ENCODE peak calls at places on chromosome 1, in seven cellular contexts. One of them, this sample, is unnamed.

GRCh38 chr1:205630241-205630640 is 1.6 kb downstream of the ELK4 start:
- DNase-seq in ovary: no peak
- DNase-seq in body of pancreas: no peak
- DNase-seq in naive thymus-derived CD4-positive, alpha-beta T cell: no peak
- DNase-seq in aorta: no peak
- DNase-seq in fibroblast of lung: peak; percentile 53
- DNase-seq in psoas muscle: no peak
- DNase-seq in this sample: peak; percentile 47

GRCh38 chr1:180165509-180166435 is 11.1 kb downstream of the QSOX1 start:
- DNase-seq in fibroblast of lung: no peak
- DNase-seq in naive thymus-derived CD4-positive, alpha-beta T cell: no peak
- DNase-seq in psoas muscle: no peak
- DNase-seq in body of pancreas: peak; percentile 30
- DNase-seq in ovary: no peak
- DNase-seq in aorta: no peak
- DNase-seq in this sample: no peak

GRCh38 chr1:7388488-7389185 is 382.5 kb upstream of the VAMP3 start:
- DNase-seq in naive thymus-derived CD4-positive, alpha-beta T cell: no peak
- DNase-seq in psoas muscle: no peak
- DNase-seq in ovary: peak; percentile 54
- DNase-seq in body of pancreas: no peak
- DNase-seq in aorta: peak; percentile 84
- DNase-seq in fibroblast of lung: peak; percentile 22
- DNase-seq in this sample: peak; percentile 14

GRCh38 chr1:165496493-165496892 is 47.3 kb upstream of the LRRC52 start:
- DNase-seq in psoas muscle: no peak
- DNase-seq in ovary: no peak
- DNase-seq in fibroblast of lung: no peak
- DNase-seq in body of pancreas: no peak
- DNase-seq in aorta: no peak
- DNase-seq in naive thymus-derived CD4-positive, alpha-beta T cell: no peak
- DNase-seq in this sample: peak; percentile 29

GRCh38 chr1:224054012-224054411 is 59.9 kb upstream of the FBXO28 start:
- DNase-seq in aorta: no peak
- DNase-seq in psoas muscle: no peak
- DNase-seq in naive thymus-derived CD4-positive, alpha-beta T cell: no peak
- DNase-seq in ovary: no peak
- DNase-seq in fibroblast of lung: no peak
- DNase-seq in body of pancreas: no peak
- DNase-seq in this sample: no peak

GRCh38 chr1:24186993-24187790 is at the start of gene IFNLR1:
- DNase-seq in psoas muscle: peak; percentile 41
- DNase-seq in ovary: peak; percentile 69
- DNase-seq in aorta: peak; percentile 77
- DNase-seq in naive thymus-derived CD4-positive, alpha-beta T cell: peak; percentile 68
- DNase-seq in body of pancreas: peak; percentile 89
- DNase-seq in fibroblast of lung: no peak
- DNase-seq in this sample: peak; percentile 83

GRCh38 chr1:216778763-216779162 is 55.5 kb upstream of the ESRRG start:
- DNase-seq in aorta: no peak
- DNase-seq in psoas muscle: no peak
- DNase-seq in body of pancreas: no peak
- DNase-seq in naive thymus-derived CD4-positive, alpha-beta T cell: no peak
- DNase-seq in fibroblast of lung: no peak
- DNase-seq in ovary: no peak
- DNase-seq in this sample: no peak

GRCh38 chr1:157050836-157051235 is 5.3 kb upstream of the ARHGEF11 start:
- DNase-seq in fibroblast of lung: no peak
- DNase-seq in psoas muscle: no peak
- DNase-seq in naive thymus-derived CD4-positive, alpha-beta T cell: no peak
- DNase-seq in ovary: no peak
- DNase-seq in aorta: no peak
- DNase-seq in body of pancreas: no peak
- DNase-seq in this sample: no peak

GRCh38 chr1:186514367-186514766 is 53.5 kb upstream of the PDC start:
- DNase-seq in ovary: no peak
- DNase-seq in aorta: no peak
- DNase-seq in fibroblast of lung: no peak
- DNase-seq in naive thymus-derived CD4-positive, alpha-beta T cell: no peak
- DNase-seq in body of pancreas: no peak
- DNase-seq in psoas muscle: no peak
- DNase-seq in this sample: no peak

GRCh38 chr1:208652300-208653160 is 408.3 kb upstream of the PLXNA2 start:
- DNase-seq in ovary: peak; percentile 28
- DNase-seq in fibroblast of lung: peak; percentile 81
- DNase-seq in body of pancreas: peak; percentile 65
- DNase-seq in aorta: no peak
- DNase-seq in naive thymus-derived CD4-positive, alpha-beta T cell: no peak
- DNase-seq in psoas muscle: peak; percentile 16
- DNase-seq in this sample: peak; percentile 79

GRCh38 chr1:86914635-86914997 is at the start of gene HS2ST1:
- DNase-seq in ovary: no peak
- DNase-seq in naive thymus-derived CD4-positive, alpha-beta T cell: no peak
- DNase-seq in body of pancreas: no peak
- DNase-seq in aorta: no peak
- DNase-seq in fibroblast of lung: no peak
- DNase-seq in psoas muscle: no peak
- DNase-seq in this sample: no peak

GRCh38 chr1:26409191-26409751 is 1.3 kb upstream of the LIN28A start:
- DNase-seq in naive thymus-derived CD4-positive, alpha-beta T cell: no peak
- DNase-seq in aorta: no peak
- DNase-seq in psoas muscle: no peak
- DNase-seq in body of pancreas: no peak
- DNase-seq in fibroblast of lung: no peak
- DNase-seq in ovary: no peak
- DNase-seq in this sample: peak; percentile 85

GRCh38 chr1:217189362-217189761 is 441.5 kb downstream of the GPATCH2 start:
- DNase-seq in naive thymus-derived CD4-positive, alpha-beta T cell: no peak
- DNase-seq in body of pancreas: no peak
- DNase-seq in fibroblast of lung: no peak
- DNase-seq in aorta: no peak
- DNase-seq in ovary: no peak
- DNase-seq in psoas muscle: no peak
- DNase-seq in this sample: no peak

GRCh38 chr1:39632491-39633417 is 6.7 kb downstream of the HEYL start:
- DNase-seq in naive thymus-derived CD4-positive, alpha-beta T cell: no peak
- DNase-seq in aorta: peak; percentile 93
- DNase-seq in ovary: peak; percentile 75
- DNase-seq in psoas muscle: peak; percentile 76
- DNase-seq in fibroblast of lung: peak; percentile 63
- DNase-seq in body of pancreas: peak; percentile 92
- DNase-seq in this sample: peak; percentile 76

GRCh38 chr1:23196627-23197328 is 20.5 kb downstream of the HTR1D start:
- DNase-seq in ovary: no peak
- DNase-seq in aorta: no peak
- DNase-seq in fibroblast of lung: peak; percentile 76
- DNase-seq in naive thymus-derived CD4-positive, alpha-beta T cell: no peak
- DNase-seq in body of pancreas: peak; percentile 24
- DNase-seq in psoas muscle: no peak
- DNase-seq in this sample: peak; percentile 96

GRCh38 chr1:29708381-29708780 is 472.1 kb downstream of the PTPRU start:
- DNase-seq in naive thymus-derived CD4-positive, alpha-beta T cell: no peak
- DNase-seq in psoas muscle: no peak
- DNase-seq in fibroblast of lung: no peak
- DNase-seq in aorta: no peak
- DNase-seq in body of pancreas: no peak
- DNase-seq in ovary: no peak
- DNase-seq in this sample: no peak

GRCh38 chr1:161324020-161324419 is 9.8 kb downstream of the SDHC start:
- DNase-seq in ovary: no peak
- DNase-seq in body of pancreas: no peak
- DNase-seq in fibroblast of lung: no peak
- DNase-seq in aorta: no peak
- DNase-seq in psoas muscle: no peak
- DNase-seq in naive thymus-derived CD4-positive, alpha-beta T cell: no peak
- DNase-seq in this sample: no peak

GRCh38 chr1:59046134-59046533 is 250.8 kb upstream of the FGGY start:
- DNase-seq in naive thymus-derived CD4-positive, alpha-beta T cell: no peak
- DNase-seq in aorta: no peak
- DNase-seq in fibroblast of lung: no peak
- DNase-seq in ovary: no peak
- DNase-seq in body of pancreas: no peak
- DNase-seq in psoas muscle: no peak
- DNase-seq in this sample: no peak

GRCh38 chr1:9244501-9245229 is 10.1 kb downstream of the H6PD start:
- DNase-seq in fibroblast of lung: no peak
- DNase-seq in aorta: peak; percentile 66
- DNase-seq in naive thymus-derived CD4-positive, alpha-beta T cell: no peak
- DNase-seq in body of pancreas: peak; percentile 79
- DNase-seq in psoas muscle: no peak
- DNase-seq in ovary: peak; percentile 37
- DNase-seq in this sample: no peak

GRCh38 chr1:21491483-21492170 is 17.6 kb upstream of the ALPL start:
- DNase-seq in ovary: no peak
- DNase-seq in aorta: no peak
- DNase-seq in naive thymus-derived CD4-positive, alpha-beta T cell: no peak
- DNase-seq in fibroblast of lung: peak; percentile 23
- DNase-seq in psoas muscle: no peak
- DNase-seq in body of pancreas: no peak
- DNase-seq in this sample: peak; percentile 79

GRCh38 chr1:186482661-186483255 is 21.8 kb upstream of the PDC start:
- DNase-seq in psoas muscle: peak; percentile 30
- DNase-seq in body of pancreas: peak; percentile 51
- DNase-seq in aorta: peak; percentile 73
- DNase-seq in ovary: peak; percentile 58
- DNase-seq in fibroblast of lung: peak; percentile 75
- DNase-seq in naive thymus-derived CD4-positive, alpha-beta T cell: no peak
- DNase-seq in this sample: peak; percentile 89

GRCh38 chr1:115969509-115969908 is 6.8 kb upstream of the SLC22A15 start:
- DNase-seq in aorta: no peak
- DNase-seq in fibroblast of lung: no peak
- DNase-seq in naive thymus-derived CD4-positive, alpha-beta T cell: no peak
- DNase-seq in body of pancreas: peak; percentile 37
- DNase-seq in ovary: no peak
- DNase-seq in psoas muscle: no peak
- DNase-seq in this sample: peak; percentile 73

DNA sequence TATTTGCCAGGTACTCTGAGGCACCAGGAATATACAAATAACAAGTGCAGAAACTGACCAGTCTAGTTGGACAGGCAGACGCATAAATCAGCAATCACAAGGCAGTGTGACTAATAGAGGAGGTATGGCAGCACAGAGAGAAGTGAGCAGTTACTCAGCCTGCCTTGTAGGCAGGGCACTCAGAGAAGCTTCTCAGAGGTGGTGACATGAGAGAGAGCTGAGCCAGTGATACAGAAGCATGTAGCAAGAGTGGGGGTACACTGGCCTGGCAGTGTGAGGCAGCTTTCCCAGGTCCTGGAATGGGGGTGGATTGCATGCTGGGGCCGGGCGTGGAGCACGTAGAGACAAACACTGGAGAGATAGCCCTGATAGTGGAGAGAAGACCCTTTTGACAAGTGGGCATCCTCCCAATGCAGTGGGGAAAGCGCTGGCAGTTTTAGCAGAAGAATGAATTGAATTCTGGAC is 7.8 kb downstream of the PHLDA3 start:
- DNase-seq in body of pancreas: peak; percentile 35
- DNase-seq in fibroblast of lung: peak; percentile 95
- DNase-seq in aorta: no peak
- DNase-seq in ovary: no peak
- DNase-seq in psoas muscle: peak; percentile 60
- DNase-seq in naive thymus-derived CD4-positive, alpha-beta T cell: no peak
- DNase-seq in this sample: peak; percentile 87
- H3K4me3 ChIP-seq in body of pancreas: no peak overlapping the region
- H3K4me3 ChIP-seq in fibroblast of lung: peak overlapping the region; percentile 13
- H3K4me3 ChIP-seq in aorta: no peak overlapping the region
- H3K4me3 ChIP-seq in ovary: no peak overlapping the region
- H3K4me3 ChIP-seq in psoas muscle: no peak overlapping the region
- H3K4me3 ChIP-seq in naive thymus-derived CD4-positive, alpha-beta T cell: no peak overlapping the region
- H3K4me3 ChIP-seq in this sample: no peak overlapping the region

GRCh38 chr1:198662821-198663220 is 24.0 kb downstream of the PTPRC start:
- DNase-seq in aorta: no peak
- DNase-seq in fibroblast of lung: no peak
- DNase-seq in body of pancreas: no peak
- DNase-seq in psoas muscle: no peak
- DNase-seq in naive thymus-derived CD4-positive, alpha-beta T cell: no peak
- DNase-seq in ovary: no peak
- DNase-seq in this sample: no peak

GRCh38 chr1:198660341-198661056 is 21.7 kb downstream of the PTPRC start:
- DNase-seq in psoas muscle: no peak
- DNase-seq in ovary: no peak
- DNase-seq in naive thymus-derived CD4-positive, alpha-beta T cell: no peak
- DNase-seq in fibroblast of lung: no peak
- DNase-seq in body of pancreas: no peak
- DNase-seq in aorta: no peak
- DNase-seq in this sample: no peak

GRCh38 chr1:198667186-198667585 is 28.3 kb downstream of the PTPRC start:
- DNase-seq in fibroblast of lung: no peak
- DNase-seq in ovary: no peak
- DNase-seq in psoas muscle: no peak
- DNase-seq in aorta: no peak
- DNase-seq in body of pancreas: no peak
- DNase-seq in naive thymus-derived CD4-positive, alpha-beta T cell: no peak
- DNase-seq in this sample: no peak

GRCh38 chr1:198667796-198668195 is 29.0 kb downstream of the PTPRC start:
- DNase-seq in aorta: no peak
- DNase-seq in fibroblast of lung: peak; percentile 44
- DNase-seq in ovary: no peak
- DNase-seq in body of pancreas: no peak
- DNase-seq in psoas muscle: no peak
- DNase-seq in naive thymus-derived CD4-positive, alpha-beta T cell: no peak
- DNase-seq in this sample: no peak

GRCh38 chr1:198663996-198664789 is 25.4 kb downstream of the PTPRC start:
- DNase-seq in naive thymus-derived CD4-positive, alpha-beta T cell: no peak
- DNase-seq in psoas muscle: no peak
- DNase-seq in body of pancreas: no peak
- DNase-seq in ovary: no peak
- DNase-seq in aorta: no peak
- DNase-seq in fibroblast of lung: no peak
- DNase-seq in this sample: no peak
- H3K27ac ChIP-seq in naive thymus-derived CD4-positive, alpha-beta T cell: peak overlapping the region; percentile 75
- H3K27ac ChIP-seq in psoas muscle: no peak overlapping the region
- H3K27ac ChIP-seq in body of pancreas: no peak overlapping the region
- H3K27ac ChIP-seq in ovary: no peak overlapping the region
- H3K27ac ChIP-seq in aorta: no peak overlapping the region
- H3K27ac ChIP-seq in fibroblast of lung: no peak overlapping the region
- H3K27ac ChIP-seq in this sample: no peak overlapping the region

DNA sequence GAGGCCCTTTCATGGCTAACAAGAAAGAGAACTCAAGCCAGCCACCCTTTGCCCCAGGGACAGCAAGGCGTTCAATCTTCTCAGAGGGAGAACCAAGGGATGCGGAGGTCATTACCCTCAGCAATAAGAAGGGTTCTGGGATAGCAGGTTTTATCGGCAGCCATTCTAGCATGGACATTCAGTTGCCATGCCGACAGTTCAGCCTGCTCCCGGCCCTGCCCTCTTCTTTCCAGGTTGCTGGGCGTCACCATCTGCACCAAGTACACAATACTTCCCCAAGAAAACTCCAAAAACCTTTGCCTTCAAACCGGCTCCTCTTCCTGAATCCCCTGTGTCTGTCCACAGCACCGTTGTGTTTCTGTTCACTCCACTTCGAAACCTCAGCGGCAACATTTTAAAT is 47.1 kb downstream of the SYT2 start:
- DNase-seq in aorta: no peak
- DNase-seq in ovary: no peak
- DNase-seq in naive thymus-derived CD4-positive, alpha-beta T cell: no peak
- DNase-seq in body of pancreas: no peak
- DNase-seq in psoas muscle: no peak
- DNase-seq in fibroblast of lung: no peak
- DNase-seq in this sample: no peak
- H3K27me3 ChIP-seq in aorta: no peaks in the 10 kb centered on the region
- H3K27me3 ChIP-seq in ovary: no peaks in the 10 kb centered on the region
- H3K27me3 ChIP-seq in naive thymus-derived CD4-positive, alpha-beta T cell: no peaks in the 10 kb centered on the region
- H3K27me3 ChIP-seq in body of pancreas: no peaks in the 10 kb centered on the region
- H3K27me3 ChIP-seq in psoas muscle: no peaks in the 10 kb centered on the region
- H3K27me3 ChIP-seq in fibroblast of lung: peaks cover 18% of the 10 kb centered on the region
- H3K27me3 ChIP-seq in this sample: peaks cover 30% of the 10 kb centered on the region

GRCh38 chr1:183896466-183897026 is 91.6 kb downstream of the RGL1 start:
- DNase-seq in naive thymus-derived CD4-positive, alpha-beta T cell: no peak
- DNase-seq in psoas muscle: no peak
- DNase-seq in body of pancreas: no peak
- DNase-seq in ovary: no peak
- DNase-seq in aorta: no peak
- DNase-seq in fibroblast of lung: peak; percentile 91
- DNase-seq in this sample: no peak
- H3K4me3 ChIP-seq in naive thymus-derived CD4-positive, alpha-beta T cell: no peak overlapping the region
- H3K4me3 ChIP-seq in psoas muscle: no peak overlapping the region
- H3K4me3 ChIP-seq in body of pancreas: no peak overlapping the region
- H3K4me3 ChIP-seq in ovary: no peak overlapping the region
- H3K4me3 ChIP-seq in aorta: no peak overlapping the region
- H3K4me3 ChIP-seq in fibroblast of lung: no peak overlapping the region
- H3K4me3 ChIP-seq in this sample: no peak overlapping the region